ENCODE peak calls at places on chromosomes 16 and 17, in four cellular contexts. A is CD4-positive, alpha-beta memory T cell; L is stimulated activated CD8-positive, alpha-beta memory T cell treated with anti-CD3 and anti-CD28 coated beads, Interleukin-12 subunit alpha, Interleukin-12 subunit beta, amount 100 ng/mL, for 4 hours; F is cardiac fibroblast. H is an unnamed sample.

GRCh38 chr16:27321013-27321960 is 7.5 kb downstream of the IL4R start:
- DNase-seq in A (no peak), F (peak; percentile 40), L (no peak), H (no peak)

GRCh38 chr16:23836404-23837291 is 865 bp downstream of the PRKCB start:
- DNase-seq in A (peak; percentile 70), F (no peak), L (peak; percentile 39), H (no peak)

GRCh38 chr17:19780846-19781245 is 32.7 kb upstream of the ALDH3A1 start:
- DNase-seq in F (no peak), A (no peak), L (no peak), H (no peak)

GRCh38 chr17:61285483-61286320 is 113.9 kb upstream of the TBX2 start:
- DNase-seq in L (no peak), F (peak; percentile 75), A (no peak), H (no peak)

GRCh38 chr17:1484586-1485310 is 7.7 kb downstream of the MYO1C start:
- DNase-seq in L (no peak), A (peak; percentile 83), F (peak; percentile 58), H (peak; percentile 94)

GRCh38 chr17:55005520-55005919 is 37.0 kb downstream of the STXBP4 start:
- DNase-seq in A (no peak), L (no peak), F (peak; percentile 17), H (no peak)

GRCh38 chr17:42087736-42088705 is 10.3 kb downstream of the ZNF385C start:
- DNase-seq in A (no peak), L (no peak), F (no peak), H (peak; percentile 80)

GRCh38 chr17:70552230-70552981 is 383.1 kb downstream of the KCNJ2 start:
- DNase-seq in L (no peak), F (peak; percentile 66), A (no peak), H (no peak)

GRCh38 chr16:988465-989353 is 7.1 kb downstream of the SOX8 start:
- DNase-seq in A (no peak), L (no peak), F (no peak), H (no peak)

GRCh38 chr16:88355093-88355388 is 27.7 kb upstream of the ZNF469 start:
- DNase-seq in F (no peak), L (no peak), A (no peak), H (no peak)

GRCh38 chr17:1774390-1775176 is 12.7 kb downstream of the SERPINF1 start:
- DNase-seq in F (no peak), A (no peak), L (no peak), H (no peak)

GRCh38 chr17:67069591-67070136 is 25.3 kb downstream of the CACNG1 start:
- DNase-seq in A (no peak), L (no peak), F (no peak), H (no peak)

GRCh38 chr17:49703557-49704277 is 4.0 kb downstream of the SLC35B1 start:
- DNase-seq in L (no peak), F (peak; percentile 71), A (no peak), H (peak; percentile 79)

GRCh38 chr16:74480150-74481029 is 59.1 kb upstream of the CLEC18B start:
- DNase-seq in A (no peak), L (no peak), F (peak; percentile 54), H (peak; percentile 84)

GRCh38 chr17:17420035-17420434 is 56.8 kb upstream of the MED9 start:
- DNase-seq in F (no peak), A (no peak), L (no peak), H (no peak)

GRCh38 chr17:49344914-49345313 is 17.1 kb downstream of the ZNF652 start:
- DNase-seq in F (peak; percentile 40), L (no peak), A (no peak), H (no peak)

GRCh38 chr16:68298907-68299515 is 11.7 kb downstream of the SLC7A6OS start:
- DNase-seq in A (no peak), F (peak; percentile 80), L (no peak), H (no peak)

GRCh38 chr17:74478369-74479100 is 12.1 kb downstream of the CD300A start:
- DNase-seq in L (no peak), A (no peak), F (no peak), H (no peak)

GRCh38 chr16:70696952-70697600 is 11.2 kb upstream of the MTSS2 start:
- DNase-seq in A (no peak), L (no peak), F (no peak), H (peak; percentile 87)

GRCh38 chr17:37180371-37180770 is 195.4 kb upstream of the C17orf78 start:
- DNase-seq in F (no peak), L (no peak), A (no peak), H (no peak)

GRCh38 chr17:31113939-31114338 is 19.2 kb downstream of the NF1 start:
- DNase-seq in L (no peak), F (no peak), A (no peak), H (no peak)

GRCh38 chr16:80986557-80986956 is 20.1 kb downstream of the CMC2 start:
- DNase-seq in F (no peak), L (no peak), A (no peak), H (no peak)

GRCh38 chr16:19840524-19841110 is 44.0 kb downstream of the GPRC5B start:
- DNase-seq in A (no peak), F (no peak), L (no peak), H (peak; percentile 55)

GRCh38 chr17:60095830-60096229 is 17.1 kb upstream of the HEATR6 start:
- DNase-seq in A (no peak), L (no peak), F (no peak), H (peak; percentile 27)

GRCh38 chr17:38879878-38880727 is 10.2 kb downstream of the LASP1 start:
- DNase-seq in F (peak; percentile 87), L (no peak), A (no peak), H (peak; percentile 99)

H was measured in islet precursor cell.